ENCODE peak calls at places on chromosome 20, in six cellular contexts. G is testis; I is CD8-positive, alpha-beta T cell; U is epithelial cell of esophagus; B is AG10803; N is fibroblast of lung. L is an unnamed sample.

GRCh38 chr20:32524871-32525501 is 60.1 kb downstream of the NOL4L start:
- DNase-seq in B (no peak), U (peak; percentile 25), N (no peak), I (no peak), G (peak; percentile 92), L (no peak)

GRCh38 chr20:10309326-10309725 is 90.7 kb downstream of the SNAP25 start:
- DNase-seq in G (no peak), I (no peak), B (peak; percentile 91), U (peak; percentile 78), N (peak; percentile 99), L (no peak)

GRCh38 chr20:11766961-11767360 is 150.7 kb upstream of the BTBD3 start:
- DNase-seq in G (no peak), N (peak; percentile 78), B (peak; percentile 79), U (peak; percentile 24), I (no peak), L (no peak)

GRCh38 chr20:59010321-59010994 is 3.4 kb upstream of the CTSZ start:
- DNase-seq in U (peak; percentile 59), I (no peak), G (no peak), N (peak; percentile 63), B (no peak), L (no peak)

GRCh38 chr20:13029687-13030510 is 21.1 kb downstream of the SPTLC3 start:
- DNase-seq in N (peak; percentile 97), U (peak; percentile 98), B (peak; percentile 97), I (no peak), G (no peak), L (no peak)

GRCh38 chr20:63044605-63045004 is 37.8 kb upstream of the BHLHE23 start:
- DNase-seq in N (no peak), B (no peak), G (no peak), I (no peak), U (no peak), L (no peak)

GRCh38 chr20:34887023-34887422 is 10.6 kb downstream of the ACSS2 start:
- DNase-seq in U (no peak), I (no peak), G (no peak), B (no peak), N (no peak), L (no peak)

GRCh38 chr20:51804754-51805153 is 2.4 kb upstream of the SALL4 start:
- DNase-seq in U (no peak), I (no peak), N (no peak), G (no peak), B (no peak), L (no peak)

GRCh38 chr20:1357921-1358671 is 29.2 kb upstream of the SDCBP2 start:
- DNase-seq in I (no peak), U (no peak), B (no peak), N (peak; percentile 84), G (no peak), L (no peak)

GRCh38 chr20:4830212-4830607 is 108.5 kb downstream of the PRND start:
- DNase-seq in G (no peak), N (no peak), I (no peak), B (no peak), U (no peak), L (no peak)

GRCh38 chr20:40953856-40954255 is 74.8 kb upstream of the TOP1 start:
- DNase-seq in G (no peak), U (no peak), I (no peak), N (peak; percentile 58), B (peak; percentile 63), L (no peak)

GRCh38 chr20:9285617-9286016 is 216.7 kb downstream of the PLCB4 start:
- DNase-seq in N (no peak), B (no peak), I (no peak), G (no peak), U (no peak), L (no peak)

GRCh38 chr20:9290331-9290730 is 221.4 kb downstream of the PLCB4 start:
- DNase-seq in N (no peak), U (no peak), G (no peak), I (no peak), B (no peak), L (no peak)

GRCh38 chr20:9287826-9288225 is 218.9 kb downstream of the PLCB4 start:
- DNase-seq in G (no peak), I (no peak), U (no peak), N (no peak), B (no peak), L (no peak)

GRCh38 chr20:9286501-9286900 is 217.6 kb downstream of the PLCB4 start:
- DNase-seq in I (no peak), U (no peak), N (peak; percentile 50), G (no peak), B (no peak), L (no peak)

DNA sequence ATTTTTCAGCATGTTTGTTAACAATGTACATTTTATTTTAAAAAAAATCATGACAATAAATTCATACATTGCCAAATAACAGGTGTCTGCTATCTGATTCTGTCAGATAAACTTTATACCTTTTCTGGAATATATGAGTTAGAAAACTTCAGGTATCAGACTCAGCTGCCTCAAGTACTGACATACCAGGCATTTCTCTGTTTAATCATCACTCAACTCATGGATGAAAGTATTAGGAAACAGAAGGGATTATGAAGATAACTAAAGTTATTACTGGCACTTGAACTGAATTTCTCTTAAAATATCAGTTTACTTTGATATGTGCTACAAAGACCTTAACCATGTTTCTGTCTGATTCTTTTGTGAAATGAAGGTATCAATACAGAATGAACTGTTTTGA is 218.2 kb downstream of the PLCB4 start:
- DNase-seq in I (no peak), G (no peak), N (no peak), U (peak; percentile 5), B (no peak), L (no peak)
- TF ChIP-seq CTCF in I (no peak), G (no peak), N (no peak), U (no peak), B (no peak), L (no peak)

GRCh38 chr20:54218470-54218869 is 10.6 kb downstream of the PFDN4 start:
- DNase-seq in G (no peak), B (no peak), I (no peak), U (no peak), N (no peak), L (no peak)

GRCh38 chr20:54220722-54221121 is 12.8 kb downstream of the PFDN4 start:
- DNase-seq in N (no peak), U (no peak), B (no peak), G (no peak), I (no peak), L (no peak)

GRCh38 chr20:54217762-54218161 is 9.9 kb downstream of the PFDN4 start:
- DNase-seq in U (no peak), I (no peak), N (no peak), B (no peak), G (no peak), L (no peak)

GRCh38 chr20:54221383-54221782 is 13.5 kb downstream of the PFDN4 start:
- DNase-seq in N (no peak), B (no peak), U (peak; percentile 69), I (no peak), G (no peak), L (no peak)

GRCh38 chr20:54219751-54220426 is 12.0 kb downstream of the PFDN4 start:
- DNase-seq in U (peak; percentile 61), B (peak; percentile 52), I (no peak), N (peak; percentile 39), G (no peak), L (no peak)
- TF ChIP-seq CTCF in U (peak; percentile 56), B (peak; percentile 78), I (no peak), N (peak; percentile 57), G (peak; percentile 45), L (peak; percentile 68)

GRCh38 chr20:38649275-38649891 is 47.8 kb downstream of the ARHGAP40 start:
- DNase-seq in N (peak; percentile 11), I (no peak), B (no peak), G (peak; percentile 28), U (peak; percentile 37), L (no peak)
- TF ChIP-seq CTCF in N (peak; percentile 51), I (no peak), B (peak; percentile 45), G (no peak), U (peak; percentile 56), L (peak; percentile 52)

GRCh38 chr20:50133041-50133440 is 20.1 kb upstream of the UBE2V1 start:
- DNase-seq in B (no peak), G (no peak), U (no peak), I (no peak), N (no peak), L (no peak)

GRCh38 chr20:50130346-50130703 is 17.4 kb upstream of the UBE2V1 start:
- DNase-seq in N (no peak), I (no peak), U (no peak), G (no peak), B (no peak), L (no peak)

GRCh38 chr20:50130995-50131394 is 18.0 kb upstream of the UBE2V1 start:
- DNase-seq in I (no peak), B (peak; percentile 28), U (no peak), N (no peak), G (peak; percentile 89), L (no peak)

GRCh38 chr20:50136822-50137599 is 16.5 kb downstream of the PEDS1 start:
- DNase-seq in G (no peak), U (peak; percentile 84), N (peak; percentile 47), I (no peak), B (no peak), L (no peak)

DNA sequence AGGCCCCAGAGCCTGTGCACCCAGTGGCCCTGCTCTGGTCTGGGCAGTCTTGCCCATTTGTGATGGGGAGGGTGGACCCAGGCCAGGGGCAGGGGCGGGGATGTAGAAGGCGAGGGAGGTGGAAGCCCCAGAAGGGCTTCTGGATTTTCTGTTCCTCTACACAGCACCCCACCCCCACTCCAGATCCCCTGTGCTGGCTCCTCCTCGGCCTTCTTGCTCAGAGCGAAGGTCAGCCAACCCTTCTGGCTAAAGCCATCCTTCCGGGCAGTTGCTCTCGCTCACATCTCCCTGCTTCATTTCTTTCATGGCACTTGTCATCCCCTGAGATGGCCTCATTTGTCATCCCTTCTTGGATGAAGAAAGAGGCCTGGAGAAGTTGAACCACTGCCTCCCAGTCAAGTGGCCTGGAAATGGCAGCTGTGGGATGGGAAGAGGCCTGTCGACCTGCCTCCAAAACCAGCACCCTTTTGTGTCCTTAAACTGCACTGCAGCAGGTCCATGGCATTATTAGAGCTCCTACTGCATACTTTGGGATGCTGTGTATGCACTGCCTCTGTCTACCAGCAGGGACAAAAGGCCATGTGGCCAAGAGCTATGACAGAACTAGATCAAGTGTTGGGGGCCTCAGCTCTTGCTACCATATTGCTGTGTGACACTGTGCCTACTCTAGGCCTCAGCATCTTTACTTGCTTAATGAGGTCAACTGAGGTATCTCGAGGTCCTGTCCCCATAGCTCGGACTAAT is 19.9 kb downstream of the PEDS1 start:
- DNase-seq in G (peak; percentile 62), I (no peak), N (no peak), U (no peak), B (no peak), L (no peak)
- TF ChIP-seq CTCF in G (peak; percentile 8), I (no peak), N (peak; percentile 20), U (peak; percentile 26), B (no peak), L (peak; percentile 30)

GRCh38 chr20:3000852-3001523 is 42.4 kb upstream of the GNRH2 start:
- DNase-seq in U (no peak), I (peak; percentile 6), G (no peak), N (peak; percentile 53), B (peak; percentile 69), L (no peak)
- TF ChIP-seq CTCF in U (no peak), I (no peak), G (no peak), N (no peak), B (peak; percentile 64), L (peak; percentile 71)

L was measured in progenitor cell of endocrine pancreas.